ENCODE peak calls at places on chromosomes 1 and 21, in six cellular contexts. H is neural progenitor cell, I is prostate gland, D is mucosa of descending colon, W is HAP-1, J is body of pancreas. M is an unnamed sample. For H3K4me1, the result is how much of the 10 kb centered on the place peaks cover.

GRCh38 chr1:101102757-101103156 is 77.2 kb upstream of the DPH5 start:
- DNase-seq in H (no peak), I (no peak), D (no peak), W (no peak), J (no peak), M (no peak)

GRCh38 chr1:23646571-23646970 is 45.0 kb upstream of the RPL11 start:
- DNase-seq in H (no peak), I (no peak), D (no peak), W (no peak), J (no peak), M (no peak)

GRCh38 chr1:97936976-97937375 is 16.1 kb upstream of the DPYD start:
- DNase-seq in H (no peak), I (no peak), D (no peak), W (no peak), J (no peak), M (no peak)

GRCh38 chr1:216936779-216937178 is 213.6 kb upstream of the ESRRG start:
- DNase-seq in H (no peak), I (no peak), D (no peak), W (no peak), J (no peak), M (no peak)

GRCh38 chr1:52461821-52462220 is 57.4 kb downstream of the PRPF38A start:
- DNase-seq in H (no peak), I (no peak), D (no peak), W (no peak), J (no peak), M (no peak)

GRCh38 chr1:16215882-16216753 is 3.7 kb upstream of the ARHGEF19 start:
- DNase-seq in H (peak), I (peak), D (peak), W (peak), J (peak), M (peak)

GRCh38 chr1:184482113-184482512 is 95.3 kb downstream of the C1orf21 start:
- DNase-seq in H (no peak), I (no peak), D (no peak), W (no peak), J (peak), M (peak)

GRCh38 chr1:201766117-201766863 is 62.7 kb upstream of the IPO9 start:
- DNase-seq in H (no peak), I (no peak), D (no peak), W (no peak), J (no peak), M (no peak)

GRCh38 chr1:93740141-93740540 is 58.5 kb upstream of the BCAR3 start:
- DNase-seq in H (no peak), I (no peak), D (no peak), W (no peak), J (no peak), M (no peak)

GRCh38 chr1:71882241-71883036 is 399.9 kb downstream of the NEGR1 start:
- DNase-seq in H (no peak), I (no peak), D (no peak), W (no peak), J (no peak), M (no peak)

GRCh38 chr1:192729500-192729899 is 79.3 kb upstream of the RGS2 start:
- DNase-seq in H (peak), I (no peak), D (no peak), W (peak), J (no peak), M (no peak)

GRCh38 chr1:5408401-5408800 is 583.8 kb downstream of the NPHP4 start:
- DNase-seq in H (no peak), I (no peak), D (no peak), W (no peak), J (no peak), M (no peak)

GRCh38 chr1:43977376-43978263 is 1.4 kb upstream of the B4GALT2 start:
- DNase-seq in H (no peak), I (no peak), D (no peak), W (no peak), J (no peak), M (no peak)
- H3K4me1 ChIP-seq in H (under half), I (under half), D (half or more), W (under half), J (half or more), M (under half)

GRCh38 chr1:28926629-28927441 is 12.5 kb downstream of the EPB41 start:
- DNase-seq in H (peak), I (no peak), D (no peak), W (no peak), J (no peak), M (no peak)
- H3K4me3 ChIP-seq in H (peak), I (no peak), D (no peak), W (no peak), J (no peak), M (no peak)

DNA sequence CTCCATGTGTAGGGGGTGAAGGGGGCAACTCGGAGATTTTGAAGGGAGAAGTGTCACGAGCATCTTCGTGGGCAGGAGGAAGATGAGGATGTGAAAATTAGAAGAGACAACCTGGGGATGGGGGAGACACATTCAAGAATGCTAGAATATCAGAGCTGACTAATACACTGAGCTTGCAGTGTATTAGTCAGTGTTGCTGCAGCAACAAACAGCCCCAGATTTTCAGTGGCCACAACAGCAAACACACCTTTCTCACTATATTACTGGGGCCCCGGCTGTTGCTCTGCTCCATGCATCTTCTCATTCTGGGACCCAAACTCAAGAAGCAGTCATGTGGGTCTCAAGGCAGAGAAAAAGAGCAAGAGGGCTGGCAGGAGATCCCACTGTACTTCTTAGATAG is 74.8 kb upstream of the SIM2 start:
- DNase-seq in H (no peak), I (no peak), D (no peak), W (no peak), J (no peak), M (no peak)
- H3K4me1 ChIP-seq in H (under half), I (under half), D (under half), W (under half), J (under half), M (under half)

GRCh38 chr1:17438176-17438976 is 1.1 kb downstream of the RCC2 start:
- DNase-seq in H (peak), I (peak), D (peak), W (peak), J (peak), M (peak)
- H3K4me3 ChIP-seq in H (peak), I (peak), D (peak), W (peak), J (peak), M (peak)

DNA sequence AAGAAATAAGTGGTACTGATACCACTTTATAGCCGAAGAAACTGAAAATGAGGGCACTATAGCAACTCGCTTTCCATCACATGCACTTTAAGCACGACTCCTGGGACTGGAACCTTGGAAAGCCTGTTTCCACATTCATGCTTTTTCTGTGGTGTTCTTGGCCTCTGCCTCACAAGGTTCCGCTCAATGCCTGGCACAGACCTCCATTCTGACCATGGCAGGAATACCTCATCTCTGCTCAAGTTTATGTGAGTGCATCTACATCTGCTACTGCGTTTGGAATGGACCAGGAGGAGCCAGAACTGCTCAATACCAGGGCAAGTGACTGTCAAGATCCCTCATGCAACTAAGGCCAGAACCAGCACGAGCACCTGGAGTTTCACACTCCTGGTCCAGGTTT is 11.6 kb downstream of the NGF start:
- DNase-seq in H (no peak), I (no peak), D (no peak), W (no peak), J (no peak), M (no peak)
- H3K4me1 ChIP-seq in H (under half), I (under half), D (under half), W (under half), J (under half), M (under half)

M was measured in lung.